ENCODE peak calls at places on chromosome 9, in four cellular contexts. One of them, this sample, is unnamed.

GRCh38 chr9:120544441-120544840 is 35.5 kb downstream of the CDK5RAP2 start:
- DNase-seq in K562: no peak
- DNase-seq in endothelial cell of umbilical vein: no peak
- DNase-seq in keratinocyte: no peak
- DNase-seq in this sample: no peak

GRCh38 chr9:93087971-93088655 is 7.9 kb upstream of the CARD19 start:
- DNase-seq in K562: no peak
- DNase-seq in endothelial cell of umbilical vein: no peak
- DNase-seq in keratinocyte: no peak
- DNase-seq in this sample: no peak

GRCh38 chr9:99231708-99232107 is 9.6 kb downstream of the SEC61B start:
- DNase-seq in K562: peak; percentile 50
- DNase-seq in endothelial cell of umbilical vein: no peak
- DNase-seq in keratinocyte: no peak
- DNase-seq in this sample: peak; percentile 11

GRCh38 chr9:100455470-100455869 is 17.5 kb upstream of the TMEFF1 start:
- DNase-seq in K562: no peak
- DNase-seq in endothelial cell of umbilical vein: peak; percentile 21
- DNase-seq in keratinocyte: no peak
- DNase-seq in this sample: peak; percentile 63

GRCh38 chr9:77421506-77422265 is 226.4 kb downstream of the GNA14 start:
- DNase-seq in K562: no peak
- DNase-seq in endothelial cell of umbilical vein: peak; percentile 81
- DNase-seq in keratinocyte: no peak
- DNase-seq in this sample: peak; percentile 32

GRCh38 chr9:31210982-31211570 is 1173.4 kb upstream of the ACO1 start:
- DNase-seq in K562: no peak
- DNase-seq in endothelial cell of umbilical vein: no peak
- DNase-seq in keratinocyte: no peak
- DNase-seq in this sample: no peak

GRCh38 chr9:132894343-132894742 is 15.6 kb downstream of the SPACA9 start:
- DNase-seq in K562: no peak
- DNase-seq in endothelial cell of umbilical vein: no peak
- DNase-seq in keratinocyte: no peak
- DNase-seq in this sample: no peak

GRCh38 chr9:137342482-137342881 is 40.4 kb upstream of the NRARP start:
- DNase-seq in K562: no peak
- DNase-seq in endothelial cell of umbilical vein: no peak
- DNase-seq in keratinocyte: no peak
- DNase-seq in this sample: no peak

GRCh38 chr9:29078063-29078660 is 1504.9 kb upstream of the C9orf72 start:
- DNase-seq in K562: no peak
- DNase-seq in endothelial cell of umbilical vein: no peak
- DNase-seq in keratinocyte: no peak
- DNase-seq in this sample: no peak

GRCh38 chr9:134391319-134392231 is 65.3 kb downstream of the RXRA start:
- DNase-seq in K562: peak; percentile 52
- DNase-seq in endothelial cell of umbilical vein: no peak
- DNase-seq in keratinocyte: no peak
- DNase-seq in this sample: no peak

GRCh38 chr9:7115606-7116005 is 357.8 kb downstream of the KDM4C start:
- DNase-seq in K562: no peak
- DNase-seq in endothelial cell of umbilical vein: no peak
- DNase-seq in keratinocyte: no peak
- DNase-seq in this sample: no peak

GRCh38 chr9:84322830-84323229 is 17.7 kb downstream of the SLC28A3 start:
- DNase-seq in K562: no peak
- DNase-seq in endothelial cell of umbilical vein: peak; percentile 7
- DNase-seq in keratinocyte: no peak
- DNase-seq in this sample: peak; percentile 79

GRCh38 chr9:137309368-137310189 is 7.5 kb upstream of the NRARP start:
- DNase-seq in K562: no peak
- DNase-seq in endothelial cell of umbilical vein: no peak
- DNase-seq in keratinocyte: no peak
- DNase-seq in this sample: no peak

GRCh38 chr9:87080512-87081225 is 133.4 kb upstream of the GAS1 start:
- DNase-seq in K562: no peak
- DNase-seq in endothelial cell of umbilical vein: no peak
- DNase-seq in keratinocyte: no peak
- DNase-seq in this sample: no peak

GRCh38 chr9:122225323-122226141 is 3.2 kb downstream of the LHX6 start:
- DNase-seq in K562: no peak
- DNase-seq in endothelial cell of umbilical vein: no peak
- DNase-seq in keratinocyte: no peak
- DNase-seq in this sample: no peak

GRCh38 chr9:108761530-108762347 is 94.0 kb downstream of the ACTL7B start:
- DNase-seq in K562: peak; percentile 81
- DNase-seq in endothelial cell of umbilical vein: peak; percentile 43
- DNase-seq in keratinocyte: no peak
- DNase-seq in this sample: peak; percentile 51

GRCh38 chr9:115132648-115133047 is 14.7 kb upstream of the TNC start:
- DNase-seq in K562: no peak
- DNase-seq in endothelial cell of umbilical vein: no peak
- DNase-seq in keratinocyte: no peak
- DNase-seq in this sample: peak; percentile 89

GRCh38 chr9:101092922-101093321 is 64.4 kb downstream of the PLPPR1 start:
- DNase-seq in K562: no peak
- DNase-seq in endothelial cell of umbilical vein: peak; percentile 60
- DNase-seq in keratinocyte: no peak
- DNase-seq in this sample: no peak

GRCh38 chr9:86594724-86595123 is 240.5 kb upstream of the TUT7 start:
- DNase-seq in K562: no peak
- DNase-seq in endothelial cell of umbilical vein: no peak
- DNase-seq in keratinocyte: no peak
- DNase-seq in this sample: no peak

GRCh38 chr9:35675204-35675603 is 1.5 kb downstream of the CA9 start:
- DNase-seq in K562: no peak
- DNase-seq in endothelial cell of umbilical vein: no peak
- DNase-seq in keratinocyte: no peak
- DNase-seq in this sample: no peak
- H3K9me1 ChIP-seq in K562: no peaks in the 10 kb centered on the region
- H3K9me1 ChIP-seq in endothelial cell of umbilical vein: no peaks in the 10 kb centered on the region
- H3K9me1 ChIP-seq in keratinocyte: no peaks in the 10 kb centered on the region
- H3K9me1 ChIP-seq in this sample: peaks cover 15% of the 10 kb centered on the region

GRCh38 chr9:131817627-131818026 is 77.8 kb upstream of the RAPGEF1 start:
- DNase-seq in K562: no peak
- DNase-seq in endothelial cell of umbilical vein: no peak
- DNase-seq in keratinocyte: no peak
- DNase-seq in this sample: no peak

GRCh38 chr9:131814714-131815113 is 74.8 kb upstream of the RAPGEF1 start:
- DNase-seq in K562: no peak
- DNase-seq in endothelial cell of umbilical vein: no peak
- DNase-seq in keratinocyte: no peak
- DNase-seq in this sample: no peak

GRCh38 chr9:131815971-131816873 is 76.3 kb upstream of the RAPGEF1 start:
- DNase-seq in K562: no peak
- DNase-seq in endothelial cell of umbilical vein: no peak
- DNase-seq in keratinocyte: no peak
- DNase-seq in this sample: no peak

GRCh38 chr9:131818089-131818488 is 78.2 kb upstream of the RAPGEF1 start:
- DNase-seq in K562: no peak
- DNase-seq in endothelial cell of umbilical vein: no peak
- DNase-seq in keratinocyte: no peak
- DNase-seq in this sample: no peak

GRCh38 chr9:131817073-131817472 is 77.2 kb upstream of the RAPGEF1 start:
- DNase-seq in K562: no peak
- DNase-seq in endothelial cell of umbilical vein: no peak
- DNase-seq in keratinocyte: no peak
- DNase-seq in this sample: no peak
- H3K9me1 ChIP-seq in K562: no peaks in the 10 kb centered on the region
- H3K9me1 ChIP-seq in endothelial cell of umbilical vein: no peaks in the 10 kb centered on the region
- H3K9me1 ChIP-seq in keratinocyte: no peaks in the 10 kb centered on the region
- H3K9me1 ChIP-seq in this sample: no peaks in the 10 kb centered on the region

DNA sequence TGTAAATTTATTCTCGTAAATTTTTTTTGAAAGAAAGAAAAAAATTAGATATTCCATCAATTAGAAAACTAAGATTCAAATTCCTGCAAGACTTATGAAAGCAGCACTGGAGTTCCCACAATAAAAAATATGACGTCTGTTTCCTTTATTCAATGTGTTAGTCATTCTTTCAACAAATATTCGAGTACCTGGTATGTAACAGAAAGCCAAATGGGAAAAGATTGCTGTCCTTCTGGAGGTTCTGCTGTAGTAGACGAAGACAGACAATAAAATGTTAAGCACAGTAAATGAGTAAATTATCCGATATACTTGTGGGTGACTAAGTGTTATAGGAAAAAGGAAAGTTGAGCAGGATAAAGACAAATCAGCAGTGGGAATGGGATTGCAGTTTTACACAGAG is 92.2 kb downstream of the ADAMTSL1 start:
- DNase-seq in K562: no peak
- DNase-seq in endothelial cell of umbilical vein: peak; percentile 92
- DNase-seq in keratinocyte: no peak
- DNase-seq in this sample: peak; percentile 91
- H3K9me1 ChIP-seq in K562: no peaks in the 10 kb centered on the region
- H3K9me1 ChIP-seq in endothelial cell of umbilical vein: no peaks in the 10 kb centered on the region
- H3K9me1 ChIP-seq in keratinocyte: no peaks in the 10 kb centered on the region
- H3K9me1 ChIP-seq in this sample: peaks cover 4% of the 10 kb centered on the region

GRCh38 chr9:123601828-123602227 is 245.8 kb downstream of the CRB2 start:
- DNase-seq in K562: no peak
- DNase-seq in endothelial cell of umbilical vein: no peak
- DNase-seq in keratinocyte: no peak
- DNase-seq in this sample: no peak
- H3K9me1 ChIP-seq in K562: no peaks in the 10 kb centered on the region
- H3K9me1 ChIP-seq in endothelial cell of umbilical vein: no peaks in the 10 kb centered on the region
- H3K9me1 ChIP-seq in keratinocyte: no peaks in the 10 kb centered on the region
- H3K9me1 ChIP-seq in this sample: peaks cover 8% of the 10 kb centered on the region

DNA sequence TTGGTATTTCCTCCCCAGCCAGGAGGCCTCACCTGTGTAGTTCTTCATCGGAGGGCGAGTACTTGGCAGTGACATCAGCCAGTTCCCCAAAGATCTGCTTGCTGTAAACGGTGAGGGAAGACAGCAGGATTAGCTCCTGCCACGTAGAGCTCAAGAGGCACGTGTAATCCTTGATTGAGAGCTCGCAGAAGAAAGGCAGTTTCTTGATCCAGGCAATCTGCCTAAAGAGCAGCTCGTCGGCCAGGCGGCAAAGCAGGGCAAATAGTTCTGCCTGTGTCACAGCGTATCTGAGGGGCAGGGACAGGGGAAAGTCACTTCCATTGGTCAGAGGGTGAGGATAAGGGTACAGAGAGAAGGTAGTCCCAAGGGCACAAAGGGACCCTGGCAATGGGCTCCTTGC is 28.6 kb upstream of the NR5A1 start:
- DNase-seq in K562: no peak
- DNase-seq in endothelial cell of umbilical vein: no peak
- DNase-seq in keratinocyte: no peak
- DNase-seq in this sample: no peak
- H3K9me1 ChIP-seq in K562: no peaks in the 10 kb centered on the region
- H3K9me1 ChIP-seq in endothelial cell of umbilical vein: no peaks in the 10 kb centered on the region
- H3K9me1 ChIP-seq in keratinocyte: no peaks in the 10 kb centered on the region
- H3K9me1 ChIP-seq in this sample: no peaks in the 10 kb centered on the region

GRCh38 chr9:10678790-10679189 is 66.0 kb upstream of the PTPRD start:
- DNase-seq in K562: no peak
- DNase-seq in endothelial cell of umbilical vein: no peak
- DNase-seq in keratinocyte: no peak
- DNase-seq in this sample: peak; percentile 4
- H3K9me1 ChIP-seq in K562: no peaks in the 10 kb centered on the region
- H3K9me1 ChIP-seq in endothelial cell of umbilical vein: no peaks in the 10 kb centered on the region
- H3K9me1 ChIP-seq in keratinocyte: no peaks in the 10 kb centered on the region
- H3K9me1 ChIP-seq in this sample: no peaks in the 10 kb centered on the region

GRCh38 chr9:90991953-90992352 is 190.3 kb downstream of the SYK start:
- DNase-seq in K562: no peak
- DNase-seq in endothelial cell of umbilical vein: no peak
- DNase-seq in keratinocyte: no peak
- DNase-seq in this sample: no peak

GRCh38 chr9:90995516-90995915 is 193.9 kb downstream of the SYK start:
- DNase-seq in K562: no peak
- DNase-seq in endothelial cell of umbilical vein: no peak
- DNase-seq in keratinocyte: no peak
- DNase-seq in this sample: no peak

GRCh38 chr9:90998573-90998972 is 197.0 kb downstream of the SYK start:
- DNase-seq in K562: no peak
- DNase-seq in endothelial cell of umbilical vein: no peak
- DNase-seq in keratinocyte: no peak
- DNase-seq in this sample: no peak

GRCh38 chr9:90999425-91000397 is 198.1 kb downstream of the SYK start:
- DNase-seq in K562: no peak
- DNase-seq in endothelial cell of umbilical vein: no peak
- DNase-seq in keratinocyte: no peak
- DNase-seq in this sample: peak; percentile 76

GRCh38 chr9:90996154-90996788 is 194.7 kb downstream of the SYK start:
- DNase-seq in K562: no peak
- DNase-seq in endothelial cell of umbilical vein: no peak
- DNase-seq in keratinocyte: no peak
- DNase-seq in this sample: no peak
- H3K9me1 ChIP-seq in K562: no peaks in the 10 kb centered on the region
- H3K9me1 ChIP-seq in endothelial cell of umbilical vein: no peaks in the 10 kb centered on the region
- H3K9me1 ChIP-seq in keratinocyte: no peaks in the 10 kb centered on the region
- H3K9me1 ChIP-seq in this sample: peaks cover 21% of the 10 kb centered on the region

GRCh38 chr9:33297455-33297854 is 7.1 kb downstream of the NFX1 start:
- DNase-seq in K562: no peak
- DNase-seq in endothelial cell of umbilical vein: peak; percentile 40
- DNase-seq in keratinocyte: no peak
- DNase-seq in this sample: no peak

GRCh38 chr9:33293782-33294181 is 3.5 kb downstream of the NFX1 start:
- DNase-seq in K562: no peak
- DNase-seq in endothelial cell of umbilical vein: no peak
- DNase-seq in keratinocyte: no peak
- DNase-seq in this sample: no peak

GRCh38 chr9:33295571-33295970 is 5.3 kb downstream of the NFX1 start:
- DNase-seq in K562: no peak
- DNase-seq in endothelial cell of umbilical vein: no peak
- DNase-seq in keratinocyte: no peak
- DNase-seq in this sample: no peak

GRCh38 chr9:33290994-33291397 is 680 bp downstream of the NFX1 start:
- DNase-seq in K562: no peak
- DNase-seq in endothelial cell of umbilical vein: peak; percentile 83
- DNase-seq in keratinocyte: peak; percentile 32
- DNase-seq in this sample: peak; percentile 91

DNA sequence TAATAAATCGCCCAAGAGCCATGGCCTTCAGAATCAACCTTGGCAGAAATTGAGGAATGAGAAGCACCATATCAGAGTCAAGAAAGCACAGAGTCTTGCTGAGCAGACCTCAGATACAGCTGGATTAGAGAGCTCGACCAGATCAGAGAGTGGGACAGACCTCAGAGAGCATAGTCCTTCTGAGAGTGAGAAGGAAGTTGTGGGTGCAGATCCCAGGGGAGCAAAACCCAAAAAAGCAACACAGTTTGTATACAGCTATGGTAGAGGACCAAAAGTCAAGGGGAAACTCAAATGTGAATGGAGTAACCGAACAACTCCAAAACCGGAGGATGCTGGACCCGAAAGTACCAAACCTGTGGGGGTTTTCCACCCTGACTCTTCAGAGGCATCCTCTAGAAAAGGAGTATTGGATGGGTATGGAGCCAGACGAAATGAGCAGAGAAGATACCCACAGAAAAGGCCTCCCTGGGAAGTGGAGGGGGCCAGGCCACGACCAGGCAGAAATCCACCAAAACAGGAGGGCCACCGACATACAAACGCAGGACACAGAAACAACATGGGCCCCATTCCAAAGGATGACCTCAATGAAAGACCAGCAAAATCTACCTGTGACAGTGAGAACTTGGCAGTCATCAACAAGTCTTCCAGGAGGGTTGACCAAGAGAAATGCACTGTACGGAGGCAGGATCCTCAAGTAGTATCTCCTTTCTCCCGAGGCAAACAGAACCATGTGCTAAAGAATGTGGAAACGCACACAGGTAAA is 4.5 kb downstream of the NFX1 start:
- DNase-seq in K562: no peak
- DNase-seq in endothelial cell of umbilical vein: no peak
- DNase-seq in keratinocyte: no peak
- DNase-seq in this sample: no peak
- H3K9me1 ChIP-seq in K562: no peaks in the 10 kb centered on the region
- H3K9me1 ChIP-seq in endothelial cell of umbilical vein: no peaks in the 10 kb centered on the region
- H3K9me1 ChIP-seq in keratinocyte: no peaks in the 10 kb centered on the region
- H3K9me1 ChIP-seq in this sample: peaks cover 10% of the 10 kb centered on the region

This sample was measured in IMR-90.